ENCODE peak calls at places on chromosome 2, in six cellular contexts. K is tibial nerve, J is upper lobe of right lung, M is transverse colon, W is uterus, Q is suprapubic skin. C is an unnamed sample.

GRCh38 chr2:207632575-207633492 is 7.6 kb upstream of the METTL21A start:
- DNase-seq in K (no peak), J (no peak), M (no peak), W (no peak), Q (no peak), C (no peak)

GRCh38 chr2:30239308-30240161 is 8.2 kb downstream of the LBH start:
- DNase-seq in K (peak; percentile 78), J (peak; percentile 74), M (peak; percentile 79), W (peak; percentile 86), Q (peak; percentile 88), C (no peak)

GRCh38 chr2:24971300-24971549 is 530 bp downstream of the DNAJC27 start:
- DNase-seq in K (no peak), J (no peak), M (no peak), W (no peak), Q (no peak), C (no peak)

GRCh38 chr2:180385601-180386201 is 378.6 kb upstream of the CWC22 start:
- DNase-seq in K (no peak), J (no peak), M (no peak), W (no peak), Q (no peak), C (no peak)

GRCh38 chr2:202376460-202377307 is 557 bp downstream of the BMPR2 start:
- DNase-seq in K (peak; percentile 28), J (peak; percentile 78), M (peak; percentile 51), W (peak; percentile 47), Q (peak; percentile 71), C (no peak)

GRCh38 chr2:219252084-219252483 is 959 bp upstream of the TUBA4B start:
- DNase-seq in K (no peak), J (no peak), M (peak; percentile 31), W (no peak), Q (no peak), C (no peak)

GRCh38 chr2:111897924-111898702 is at the start of gene MERTK:
- DNase-seq in K (peak; percentile 63), J (peak; percentile 94), M (peak; percentile 86), W (peak; percentile 90), Q (peak; percentile 88), C (no peak)

GRCh38 chr2:225458431-225459117 is 59.1 kb downstream of the NYAP2 start:
- DNase-seq in K (no peak), J (no peak), M (no peak), W (no peak), Q (no peak), C (no peak)

GRCh38 chr2:174771631-174772491 is 7.6 kb upstream of the CHRNA1 start:
- DNase-seq in K (peak; percentile 78), J (peak; percentile 82), M (peak; percentile 71), W (peak; percentile 52), Q (peak; percentile 77), C (no peak)

GRCh38 chr2:23824777-23825212 is 102.1 kb downstream of the ATAD2B start:
- DNase-seq in K (peak; percentile 84), J (no peak), M (no peak), W (no peak), Q (no peak), C (no peak)

GRCh38 chr2:16250886-16251285 is 310.5 kb downstream of the MYCN start:
- DNase-seq in K (no peak), J (no peak), M (no peak), W (no peak), Q (no peak), C (no peak)

GRCh38 chr2:134133622-134134312 is 120.1 kb upstream of the MGAT5 start:
- DNase-seq in K (no peak), J (no peak), M (no peak), W (no peak), Q (no peak), C (no peak)

GRCh38 chr2:63591566-63592175 is 2.9 kb downstream of the MDH1 start:
- DNase-seq in K (no peak), J (no peak), M (no peak), W (no peak), Q (no peak), C (no peak)

GRCh38 chr2:16109368-16109820 is 169.0 kb downstream of the MYCN start:
- DNase-seq in K (no peak), J (no peak), M (no peak), W (no peak), Q (no peak), C (no peak)

GRCh38 chr2:143254108-143254507 is 124.9 kb downstream of the ARHGAP15 start:
- DNase-seq in K (no peak), J (no peak), M (peak; percentile 9), W (no peak), Q (no peak), C (no peak)

GRCh38 chr2:64819371-64819770 is 165.7 kb upstream of the SERTAD2 start:
- DNase-seq in K (no peak), J (no peak), M (no peak), W (no peak), Q (no peak), C (no peak)

GRCh38 chr2:218957685-218958084 is 1.8 kb upstream of the CDK5R2 start:
- DNase-seq in K (no peak), J (no peak), M (no peak), W (no peak), Q (no peak), C (no peak)

GRCh38 chr2:235170536-235171510 is 219.0 kb downstream of the SH3BP4 start:
- DNase-seq in K (no peak), J (no peak), M (peak; percentile 35), W (no peak), Q (no peak), C (no peak)

GRCh38 chr2:120454993-120455789 is 109.3 kb downstream of the INHBB start:
- DNase-seq in K (no peak), J (no peak), M (no peak), W (no peak), Q (no peak), C (no peak)

GRCh38 chr2:234422895-234423505 is 73.9 kb downstream of the ARL4C start:
- DNase-seq in K (no peak), J (no peak), M (peak; percentile 33), W (no peak), Q (no peak), C (no peak)

GRCh38 chr2:19674051-19675002 is 227.5 kb downstream of the TTC32 start:
- DNase-seq in K (no peak), J (no peak), M (no peak), W (no peak), Q (no peak), C (no peak)

GRCh38 chr2:99960724-99961566 is 181.4 kb downstream of the AFF3 start:
- DNase-seq in K (no peak), J (no peak), M (no peak), W (no peak), Q (no peak), C (peak; percentile 58)

GRCh38 chr2:202115385-202116060 is 42.5 kb downstream of the KIAA2012 start:
- DNase-seq in K (no peak), J (no peak), M (no peak), W (no peak), Q (no peak), C (no peak)

GRCh38 chr2:176435691-176436215 is 166.5 kb downstream of the MTX2 start:
- DNase-seq in K (no peak), J (no peak), M (no peak), W (no peak), Q (no peak), C (no peak)

GRCh38 chr2:168188011-168188410 is 59.4 kb downstream of the STK39 start:
- DNase-seq in K (no peak), J (no peak), M (no peak), W (no peak), Q (no peak), C (no peak)
- H3K4me1 ChIP-seq in K (no peaks in the 10 kb centered on the region), J (peaks cover 35% of the 10 kb centered on the region), M (peaks cover 27% of the 10 kb centered on the region), W (no peaks in the 10 kb centered on the region), Q (peaks cover 29% of the 10 kb centered on the region), C (peaks cover 18% of the 10 kb centered on the region)

GRCh38 chr2:217889656-217890055 is 113.1 kb downstream of the TNS1 start:
- DNase-seq in K (no peak), J (peak; percentile 46), M (no peak), W (no peak), Q (no peak), C (no peak)
- H3K4me1 ChIP-seq in K (no peaks in the 10 kb centered on the region), J (peaks cover 50% of the 10 kb centered on the region), M (no peaks in the 10 kb centered on the region), W (no peaks in the 10 kb centered on the region), Q (peaks cover 11% of the 10 kb centered on the region), C (peaks cover 26% of the 10 kb centered on the region)

DNA sequence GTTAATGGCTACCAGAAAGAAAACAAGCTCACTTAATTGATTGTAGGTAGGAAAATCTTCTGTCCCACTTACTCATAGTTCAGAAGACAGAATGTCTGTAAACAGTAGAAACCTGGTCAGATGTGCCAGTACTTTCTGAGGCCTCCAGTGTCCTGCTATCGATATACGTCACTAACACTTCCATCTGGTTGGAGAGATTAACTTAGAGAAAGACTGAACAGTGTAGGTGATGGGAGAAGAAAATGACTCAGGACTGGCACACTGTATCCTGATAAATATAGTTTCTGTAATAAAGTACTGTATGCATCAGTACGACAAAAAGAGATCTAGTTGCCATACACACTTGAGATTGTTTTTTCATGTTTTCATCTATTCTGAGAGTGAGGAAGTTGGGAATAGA is 106.1 kb downstream of the NAT8 start:
- DNase-seq in K (no peak), J (no peak), M (no peak), W (no peak), Q (no peak), C (no peak)
- H3K4me1 ChIP-seq in K (no peaks in the 10 kb centered on the region), J (no peaks in the 10 kb centered on the region), M (no peaks in the 10 kb centered on the region), W (no peaks in the 10 kb centered on the region), Q (no peaks in the 10 kb centered on the region), C (no peaks in the 10 kb centered on the region)

DNA sequence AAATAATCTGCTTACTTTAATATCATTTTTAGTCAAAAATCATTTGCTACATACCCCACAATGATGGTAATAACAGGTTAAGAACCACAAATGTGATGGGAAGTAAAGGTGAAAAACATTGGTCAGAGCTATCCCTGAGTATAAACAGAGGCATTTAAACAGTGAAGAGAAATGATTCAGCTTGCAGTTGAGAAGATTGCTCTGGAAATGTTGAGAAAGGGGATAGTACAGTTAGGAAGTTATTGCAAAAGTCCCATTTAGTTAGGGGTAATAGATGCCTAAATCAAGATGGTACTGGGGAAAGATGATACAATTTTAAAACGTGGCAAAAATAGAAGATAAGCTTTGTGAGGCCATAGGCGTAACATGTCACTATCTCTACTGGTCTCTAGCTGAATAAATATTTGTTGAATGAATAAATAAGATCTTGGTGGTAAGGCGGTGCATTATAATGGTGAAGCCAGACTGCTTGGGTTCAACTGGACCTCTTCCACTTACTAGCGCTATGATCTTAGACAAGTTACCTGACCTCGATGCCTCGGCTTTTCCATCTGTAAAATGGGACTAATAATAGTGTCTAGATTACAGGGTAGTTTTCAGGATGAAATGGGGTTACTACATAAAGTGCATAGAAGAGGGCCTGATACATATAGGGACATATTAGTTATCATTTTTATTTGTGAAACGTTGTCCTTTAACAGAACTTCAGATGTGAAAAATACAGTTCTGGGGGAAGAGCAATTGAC is 2.0 kb upstream of the BZW1 start:
- DNase-seq in K (no peak), J (no peak), M (no peak), W (no peak), Q (no peak), C (no peak)
- H3K4me1 ChIP-seq in K (peaks cover 2% of the 10 kb centered on the region), J (peaks cover 28% of the 10 kb centered on the region), M (peaks cover 20% of the 10 kb centered on the region), W (peaks cover 12% of the 10 kb centered on the region), Q (peaks cover 35% of the 10 kb centered on the region), C (peaks cover 37% of the 10 kb centered on the region)

DNA sequence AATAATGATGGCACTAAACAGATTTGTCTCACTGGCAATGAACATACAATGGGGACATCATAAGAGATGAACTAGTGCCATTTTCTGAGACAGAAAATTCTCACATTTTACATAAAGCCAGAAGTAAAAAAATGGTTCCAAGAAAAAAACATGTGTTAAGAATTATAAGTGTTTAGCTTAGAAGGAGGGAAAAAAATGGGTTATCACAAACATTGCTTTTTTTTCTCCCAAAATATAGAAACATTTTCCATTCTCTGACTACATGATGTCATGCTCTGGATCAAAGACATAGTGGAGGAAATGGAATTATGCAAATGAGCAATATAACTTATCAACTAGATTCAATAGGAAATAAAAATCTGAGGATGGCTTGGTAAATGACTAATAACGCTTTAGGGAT is 49.8 kb downstream of the SPATS2L start:
- DNase-seq in K (no peak), J (no peak), M (no peak), W (no peak), Q (no peak), C (no peak)
- H3K4me1 ChIP-seq in K (no peaks in the 10 kb centered on the region), J (peaks cover 25% of the 10 kb centered on the region), M (peaks cover 8% of the 10 kb centered on the region), W (peaks cover 5% of the 10 kb centered on the region), Q (peaks cover 35% of the 10 kb centered on the region), C (peaks cover 73% of the 10 kb centered on the region)